ENCODE peak calls at places on chromosomes 13 and 19, in four cellular contexts. P, C, J and S are unnamed samples.

GRCh38 chr13:113049521-113049941 is 56.1 kb upstream of the F7 start:
- DNase-seq in C (no peak), P (no peak), J (no peak), S (no peak)

GRCh38 chr13:21075303-21076264 is 14.2 kb upstream of the LATS2 start:
- DNase-seq in C (peak; percentile 39), J (peak; percentile 59), P (no peak), S (peak; percentile 80)

GRCh38 chr13:48210178-48210577 is 22.8 kb upstream of the ITM2B start:
- DNase-seq in P (no peak), C (peak; percentile 82), J (no peak), S (peak; percentile 72)

GRCh38 chr13:78736142-78736541 is 77.2 kb upstream of the OBI1 start:
- DNase-seq in P (no peak), J (no peak), C (no peak), S (no peak)

GRCh38 chr19:35533822-35534521 is 716 bp downstream of the GAPDHS start:
- DNase-seq in J (peak; percentile 37), P (no peak), C (peak; percentile 46), S (peak; percentile 77)

GRCh38 chr13:101917833-101918755 is 465.6 kb downstream of the ITGBL1 start:
- DNase-seq in P (no peak), C (no peak), J (no peak), S (peak; percentile 50)

GRCh38 chr13:76505437-76505836 is 380.8 kb downstream of the KCTD12 start:
- DNase-seq in C (no peak), P (no peak), J (no peak), S (no peak)

GRCh38 chr19:44869728-44870470 is 21.2 kb upstream of the TOMM40 start:
- DNase-seq in C (peak; percentile 70), J (no peak), P (no peak), S (peak; percentile 96)

GRCh38 chr19:4415352-4415751 is 12.9 kb downstream of the CHAF1A start:
- DNase-seq in C (no peak), P (no peak), J (no peak), S (peak; percentile 32)

GRCh38 chr19:41936961-41937360 is 8.7 kb upstream of the ERFL start:
- DNase-seq in C (no peak), P (no peak), J (no peak), S (no peak)

GRCh38 chr19:39969681-39970423 is 1.1 kb upstream of the PSMC4 start:
- DNase-seq in P (no peak), C (no peak), J (no peak), S (no peak)

GRCh38 chr19:2371656-2372055 is 11.6 kb downstream of the TMPRSS9 start:
- DNase-seq in P (no peak), J (no peak), C (no peak), S (peak; percentile 89)

GRCh38 chr19:33668968-33669367 is 47.2 kb downstream of the CHST8 start:
- DNase-seq in C (no peak), J (no peak), P (no peak), S (no peak)

GRCh38 chr19:10544753-10545251 is 1.1 kb downstream of the ATG4D start:
- DNase-seq in C (no peak), P (no peak), J (no peak), S (peak; percentile 66)

GRCh38 chr19:46299004-46299509 is 2.2 kb downstream of the HIF3A start:
- DNase-seq in C (peak; percentile 96), P (peak; percentile 96), J (peak; percentile 98), S (peak; percentile 96)

GRCh38 chr13:96779691-96780090 is 214.6 kb downstream of the OXGR1 start:
- DNase-seq in C (no peak), P (no peak), J (no peak), S (no peak)

GRCh38 chr19:53912653-53913052 is 3.6 kb downstream of the CACNG7 start:
- DNase-seq in C (no peak), P (no peak), J (no peak), S (peak; percentile 62)

GRCh38 chr13:51542358-51542972 is 41.8 kb upstream of the WDFY2 start:
- DNase-seq in J (no peak), P (no peak), C (peak; percentile 49), S (no peak)

GRCh38 chr19:48396010-48396870 is 2.8 kb downstream of the GRIN2D start:
- DNase-seq in J (no peak), P (no peak), C (no peak), S (peak; percentile 64)

GRCh38 chr19:46486358-46486757 is 9.3 kb downstream of the PNMA8B start:
- DNase-seq in C (no peak), J (no peak), P (no peak), S (peak; percentile 31)

GRCh38 chr13:44703371-44703770 is 127.2 kb upstream of the TSC22D1 start:
- DNase-seq in P (no peak), J (peak; percentile 23), C (peak; percentile 43), S (peak; percentile 85)

GRCh38 chr19:52248256-52248655 is 21.1 kb upstream of the ZNF766 start:
- DNase-seq in P (peak; percentile 64), J (peak; percentile 55), C (peak; percentile 47), S (peak; percentile 65)

GRCh38 chr13:47672982-47673670 is 327.9 kb downstream of the SUCLA2 start:
- DNase-seq in C (peak; percentile 99), J (peak; percentile 16), P (no peak), S (no peak)

GRCh38 chr19:2719910-2720776 is 1.0 kb downstream of the DIRAS1 start:
- DNase-seq in P (no peak), J (no peak), C (peak; percentile 26), S (peak; percentile 99)

GRCh38 chr13:37136187-37136586 is 30.7 kb upstream of the CSNK1A1L start:
- DNase-seq in J (no peak), C (no peak), P (no peak), S (no peak)

GRCh38 chr19:32873560-32873959 is 4.0 kb upstream of the SLC7A9 start:
- DNase-seq in P (no peak), C (no peak), J (no peak), S (no peak)

GRCh38 chr13:24217601-24218281 is 57.2 kb downstream of the SPATA13 start:
- DNase-seq in P (no peak), C (no peak), J (peak; percentile 69), S (no peak)

GRCh38 chr13:31394491-31394890 is 194.7 kb downstream of the B3GLCT start:
- DNase-seq in P (no peak), J (no peak), C (no peak), S (no peak)

GRCh38 chr13:20573186-20573585 is 6.2 kb downstream of the IFT88 start:
- DNase-seq in J (no peak), P (no peak), C (no peak), S (no peak)

GRCh38 chr13:35978607-35979316 is 152.4 kb downstream of the DCLK1 start:
- DNase-seq in C (peak; percentile 86), P (peak; percentile 46), J (peak; percentile 68), S (peak; percentile 91)

DNA sequence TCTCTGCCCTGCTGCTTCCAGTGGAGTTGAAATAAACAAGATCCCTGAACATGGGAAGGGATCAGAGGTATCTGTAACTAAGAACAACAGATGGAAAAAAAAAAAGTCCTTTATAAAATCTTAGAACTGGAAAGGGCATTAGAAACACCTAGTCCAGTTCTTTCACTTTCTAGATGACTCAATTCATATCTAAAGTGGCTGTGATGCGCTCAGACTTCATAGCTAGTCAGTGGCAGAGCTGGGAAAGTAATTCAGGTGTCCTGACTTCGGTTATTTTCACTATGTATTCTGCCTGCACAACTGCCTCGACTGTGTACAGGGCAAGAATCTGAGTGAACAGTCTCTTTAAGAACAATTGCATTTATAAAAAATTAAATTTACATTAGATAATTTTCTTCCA is 151.8 kb upstream of the TMTC4 start:
- DNase-seq in P (no peak), C (no peak), J (no peak), S (no peak)
- H3K4me3 ChIP-seq in P (no peak overlapping the region), C (no peak overlapping the region), J (no peak overlapping the region), S (no peak overlapping the region)

GRCh38 chr19:19109601-19110000 is 28.7 kb downstream of the TMEM161A start:
- DNase-seq in P (no peak), C (peak; percentile 12), J (no peak), S (peak; percentile 93)

GRCh38 chr19:19111967-19112580 is 26.2 kb downstream of the TMEM161A start:
- DNase-seq in J (no peak), P (no peak), C (no peak), S (peak; percentile 80)

GRCh38 chr19:19111138-19111835 is 27.0 kb downstream of the TMEM161A start:
- DNase-seq in C (no peak), P (no peak), J (no peak), S (no peak)

GRCh38 chr19:19113040-19113541 is 25.2 kb downstream of the TMEM161A start:
- DNase-seq in P (no peak), J (no peak), C (peak; percentile 43), S (peak; percentile 94)

GRCh38 chr19:19110410-19111137 is 27.7 kb downstream of the TMEM161A start:
- DNase-seq in P (no peak), J (no peak), C (no peak), S (peak; percentile 30)
- TF ChIP-seq CTCF in P (no peak), J (peak; percentile 29), C (no peak), S (no peak)

GRCh38 chr19:31231181-31231580 is 118.1 kb downstream of the TSHZ3 start:
- DNase-seq in J (no peak), C (peak; percentile 17), P (no peak), S (no peak)

GRCh38 chr19:31235806-31236205 is 113.4 kb downstream of the TSHZ3 start:
- DNase-seq in C (no peak), P (no peak), J (no peak), S (no peak)

GRCh38 chr19:31232871-31233270 is 116.4 kb downstream of the TSHZ3 start:
- DNase-seq in J (no peak), P (no peak), C (peak; percentile 97), S (peak; percentile 85)

GRCh38 chr19:31232220-31232619 is 117.0 kb downstream of the TSHZ3 start:
- DNase-seq in C (peak; percentile 39), P (no peak), J (no peak), S (no peak)

DNA sequence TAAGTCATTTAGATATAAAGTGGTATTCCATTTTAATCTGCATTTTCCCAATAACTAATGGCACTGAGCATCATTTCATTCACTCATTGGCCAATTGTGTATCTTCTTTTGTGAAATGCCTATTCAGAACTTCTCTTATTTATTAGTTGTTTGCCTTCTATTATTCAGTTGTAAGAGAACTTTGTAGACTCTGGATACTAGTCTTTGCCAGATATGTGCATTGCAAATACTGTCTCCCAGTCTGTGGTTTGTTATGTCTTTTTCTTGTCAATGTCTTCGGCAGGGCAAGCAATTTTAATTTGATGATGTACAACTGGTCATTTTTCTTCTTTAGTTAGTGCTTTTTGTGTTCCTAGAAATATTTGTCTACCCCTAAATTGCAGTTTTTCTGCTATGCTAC is 115.9 kb downstream of the TSHZ3 start:
- DNase-seq in J (no peak), P (no peak), C (no peak), S (no peak)
- H3K27ac ChIP-seq in J (peak overlapping the region; percentile 21), P (no peak overlapping the region), C (peak overlapping the region; percentile 48), S (peak overlapping the region; percentile 77)

GRCh38 chr19:595326-596262 is 5.9 kb downstream of the HCN2 start:
- DNase-seq in C (no peak), J (no peak), P (no peak), S (no peak)

GRCh38 chr19:593505-593904 is 3.8 kb downstream of the HCN2 start:
- DNase-seq in J (no peak), P (no peak), C (no peak), S (no peak)

GRCh38 chr19:594265-594870 is 4.7 kb downstream of the HCN2 start:
- DNase-seq in P (no peak), C (no peak), J (no peak), S (peak; percentile 79)

GRCh38 chr19:597406-598315 is 8.0 kb downstream of the HCN2 start:
- DNase-seq in C (no peak), P (no peak), J (no peak), S (no peak)

DNA sequence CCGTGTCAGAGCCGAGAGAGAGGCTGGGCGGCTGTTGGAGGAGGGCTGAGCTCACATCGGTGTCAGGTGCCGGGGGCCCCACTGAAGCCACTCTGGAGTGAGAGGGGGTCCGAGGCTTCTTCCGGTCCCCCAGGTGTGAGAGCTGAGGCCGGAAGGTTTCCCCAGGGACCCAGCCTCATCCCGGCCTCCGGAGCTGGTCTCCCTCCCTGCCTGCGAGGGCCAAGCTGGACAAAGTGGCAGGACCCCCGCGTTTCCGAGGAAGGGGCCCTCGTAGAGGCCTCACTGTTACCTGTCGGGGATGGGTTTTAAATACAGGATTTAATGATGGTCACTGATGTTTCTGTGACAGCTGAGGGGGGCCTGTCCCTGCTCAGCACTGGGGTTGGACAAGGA is 6.6 kb downstream of the HCN2 start:
- DNase-seq in P (no peak), J (no peak), C (no peak), S (no peak)
- H3K4me3 ChIP-seq in P (no peak overlapping the region), J (no peak overlapping the region), C (no peak overlapping the region), S (no peak overlapping the region)